ENCODE peak calls at places on chromosome 3, in eight cellular contexts. X is uterus, Y is pancreas, T is adrenal gland, V is H1, K is lower lobe of right lung, P is heart left ventricle, B is astrocyte of the cerebellum. Q is an unnamed sample.

GRCh38 chr3:99509224-99509623 is 129.2 kb upstream of the COL8A1 start:
- DNase-seq in X (no peak), Y (no peak), T (no peak), V (no peak), K (no peak), P (no peak), B (peak; percentile 95), Q (no peak)

GRCh38 chr3:33144433-33144832 is 30.6 kb downstream of the CRTAP start:
- DNase-seq in X (no peak), Y (no peak), T (no peak), V (peak; percentile 27), K (no peak), P (no peak), B (no peak), Q (peak; percentile 14)

GRCh38 chr3:125511420-125512094 is 8.4 kb downstream of the SNX4 start:
- DNase-seq in X (no peak), Y (no peak), T (no peak), V (no peak), K (no peak), P (no peak), B (no peak), Q (no peak)

GRCh38 chr3:15206662-15207576 is 873 bp downstream of the CAPN7 start:
- DNase-seq in X (peak; percentile 33), Y (peak; percentile 37), T (peak; percentile 35), V (peak; percentile 15), K (peak; percentile 51), P (peak; percentile 22), B (no peak), Q (no peak)

GRCh38 chr3:126209741-126210140 is 29.4 kb upstream of the ALDH1L1 start:
- DNase-seq in X (no peak), Y (no peak), T (no peak), V (no peak), K (no peak), P (no peak), B (no peak), Q (no peak)

GRCh38 chr3:11853450-11853849 is 6.8 kb upstream of the TAMM41 start:
- DNase-seq in X (no peak), Y (no peak), T (no peak), V (no peak), K (no peak), P (no peak), B (no peak), Q (no peak)

GRCh38 chr3:163939926-163940325 is 1138.4 kb downstream of the SI start:
- DNase-seq in X (no peak), Y (no peak), T (no peak), V (no peak), K (no peak), P (no peak), B (peak; percentile 18), Q (no peak)

GRCh38 chr3:71130516-71131384 is 452.8 kb downstream of the FOXP1 start:
- DNase-seq in X (peak; percentile 68), Y (peak; percentile 30), T (peak; percentile 54), V (no peak), K (peak; percentile 77), P (peak; percentile 65), B (peak; percentile 84), Q (peak; percentile 43)

GRCh38 chr3:195809291-195809785 is 2.4 kb downstream of the MUC4 start:
- DNase-seq in X (no peak), Y (no peak), T (no peak), V (no peak), K (no peak), P (no peak), B (no peak), Q (no peak)

GRCh38 chr3:113834983-113835382 is 3.6 kb upstream of the GRAMD1C start:
- DNase-seq in X (no peak), Y (no peak), T (no peak), V (no peak), K (no peak), P (no peak), B (no peak), Q (no peak)

GRCh38 chr3:123799544-123800351 is 84.4 kb downstream of the MYLK start:
- DNase-seq in X (no peak), Y (no peak), T (no peak), V (no peak), K (no peak), P (no peak), B (peak; percentile 53), Q (no peak)

GRCh38 chr3:16013563-16013962 is 160.9 kb upstream of the GALNT15 start:
- DNase-seq in X (no peak), Y (no peak), T (no peak), V (no peak), K (no peak), P (no peak), B (no peak), Q (no peak)

GRCh38 chr3:122508135-122508914 is 6.4 kb downstream of the KPNA1 start:
- DNase-seq in X (no peak), Y (no peak), T (no peak), V (no peak), K (no peak), P (no peak), B (no peak), Q (no peak)

GRCh38 chr3:45946307-45946706 is 3.0 kb downstream of the CXCR6 start:
- DNase-seq in X (no peak), Y (no peak), T (no peak), V (no peak), K (no peak), P (no peak), B (no peak), Q (no peak)

GRCh38 chr3:138907541-138907940 is 39.4 kb downstream of the FOXL2 start:
- DNase-seq in X (no peak), Y (no peak), T (no peak), V (no peak), K (no peak), P (no peak), B (no peak), Q (no peak)

GRCh38 chr3:15934389-15935195 is 136.8 kb upstream of the ANKRD28 start:
- DNase-seq in X (no peak), Y (no peak), T (no peak), V (no peak), K (no peak), P (no peak), B (no peak), Q (no peak)

GRCh38 chr3:141690366-141691072 is 47.6 kb upstream of the RNF7 start:
- DNase-seq in X (no peak), Y (no peak), T (no peak), V (no peak), K (no peak), P (no peak), B (no peak), Q (no peak)

GRCh38 chr3:104452697-104453096 is 914.0 kb upstream of the ALCAM start:
- DNase-seq in X (no peak), Y (no peak), T (no peak), V (no peak), K (no peak), P (no peak), B (no peak), Q (no peak)

GRCh38 chr3:13574798-13575451 is 26.0 kb downstream of the FBLN2 start:
- DNase-seq in X (no peak), Y (no peak), T (no peak), V (no peak), K (no peak), P (no peak), B (no peak), Q (no peak)

GRCh38 chr3:59559721-59560514 is 510.1 kb upstream of the CFAP20DC start:
- DNase-seq in X (no peak), Y (no peak), T (no peak), V (no peak), K (no peak), P (no peak), B (peak; percentile 94), Q (no peak)

GRCh38 chr3:127608362-127608718 is 10.1 kb downstream of the MCM2 start:
- DNase-seq in X (no peak), Y (no peak), T (peak; percentile 87), V (no peak), K (no peak), P (peak; percentile 78), B (no peak), Q (no peak)

GRCh38 chr3:168828943-168829342 is 733.2 kb upstream of the GOLIM4 start:
- DNase-seq in X (no peak), Y (no peak), T (no peak), V (no peak), K (no peak), P (no peak), B (no peak), Q (no peak)

DNA sequence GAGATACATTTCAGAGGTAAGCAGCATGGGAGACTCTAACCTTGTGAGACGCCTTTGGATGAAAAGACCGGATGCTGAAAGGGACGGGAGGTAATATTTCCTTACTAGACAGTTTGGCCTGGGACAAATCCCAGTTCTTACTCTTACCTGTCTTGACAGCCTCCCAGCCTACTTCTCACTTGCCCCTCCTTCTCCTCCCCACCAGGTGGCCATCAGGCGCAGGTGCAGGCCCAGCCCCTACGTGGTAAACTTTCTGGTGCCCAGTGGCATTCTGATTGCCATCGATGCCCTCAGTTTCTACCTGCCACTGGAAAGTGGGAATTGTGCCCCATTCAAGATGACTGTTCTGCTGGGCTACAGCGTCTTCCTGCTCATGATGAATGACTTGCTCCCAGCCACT is 6.3 kb downstream of the HTR3D start:
- DNase-seq in X (no peak), Y (no peak), T (no peak), V (no peak), K (no peak), P (no peak), B (no peak), Q (no peak)
- TF ChIP-seq CTCF in X (no peak), Y (no peak), T (no peak), V (no peak), K (no peak), P (no peak), B (no peak), Q (no peak)

GRCh38 chr3:178966299-178967183 is 105.1 kb downstream of the ZMAT3 start:
- DNase-seq in X (no peak), Y (peak; percentile 23), T (no peak), V (no peak), K (no peak), P (no peak), B (peak; percentile 28), Q (no peak)
- TF ChIP-seq CTCF in X (peak; percentile 17), Y (no peak), T (peak; percentile 18), V (no peak), K (peak; percentile 49), P (peak; percentile 55), B (peak; percentile 29), Q (peak; percentile 41)

GRCh38 chr3:30768703-30769550 is 125.5 kb downstream of the GADL1 start:
- DNase-seq in X (peak; percentile 64), Y (peak; percentile 66), T (peak; percentile 72), V (no peak), K (peak; percentile 76), P (peak; percentile 59), B (peak; percentile 56), Q (peak; percentile 82)
- TF ChIP-seq CTCF in X (peak; percentile 70), Y (peak; percentile 65), T (peak; percentile 89), V (peak; percentile 66), K (peak; percentile 81), P (peak; percentile 85), B (peak; percentile 86), Q (peak; percentile 83)

GRCh38 chr3:2856062-2856792 is 253.9 kb downstream of the IL5RA start:
- DNase-seq in X (no peak), Y (no peak), T (no peak), V (no peak), K (no peak), P (no peak), B (no peak), Q (no peak)
- TF ChIP-seq CTCF in X (no peak), Y (no peak), T (no peak), V (peak; percentile 4), K (no peak), P (no peak), B (no peak), Q (no peak)

Q was measured in endothelial cell.